ENCODE peak calls at places on chromosome 20, in eight cellular contexts. W is SHP77 treated with DMSO at 0.1 percent for 48 hours; C is astrocyte of the spinal cord; Z is AG08395; Q is AG20443; F is breast epithelium; N is GM12864; U is naive thymus-derived CD8-positive, alpha-beta T cell. O is an unnamed sample.

GRCh38 chr20:3358676-3359340 is 48.7 kb downstream of the DNAAF9 start:
- DNase-seq in F (no peak), Z (no peak), N (no peak), C (no peak), U (no peak), Q (no peak), W (no peak), O (no peak)

GRCh38 chr20:48827880-48828733 is at the start of gene PREX1:
- DNase-seq in C (peak; percentile 84), W (no peak), Q (peak; percentile 65), N (no peak), F (peak; percentile 41), U (peak; percentile 67), Z (peak; percentile 63), O (no peak)

GRCh38 chr20:47544240-47544639 is 42.6 kb downstream of the NCOA3 start:
- DNase-seq in W (no peak), Z (peak; percentile 30), Q (peak; percentile 30), C (peak; percentile 58), N (no peak), F (no peak), U (no peak), O (peak; percentile 36)

GRCh38 chr20:22368235-22368634 is 216.1 kb downstream of the FOXA2 start:
- DNase-seq in W (no peak), U (no peak), N (no peak), Z (no peak), Q (no peak), C (no peak), F (no peak), O (no peak)

GRCh38 chr20:34570859-34571306 is 12.4 kb downstream of the MAP1LC3A start:
- DNase-seq in W (no peak), Q (no peak), F (no peak), Z (peak; percentile 24), N (no peak), U (no peak), C (peak; percentile 46), O (no peak)

GRCh38 chr20:56916345-56916622 is 287.2 kb downstream of the TFAP2C start:
- DNase-seq in C (no peak), U (no peak), F (no peak), N (no peak), W (no peak), Z (no peak), Q (no peak), O (no peak)

GRCh38 chr20:24765316-24766142 is 183.5 kb upstream of the CST7 start:
- DNase-seq in F (no peak), Z (no peak), U (no peak), C (no peak), W (no peak), Q (no peak), N (no peak), O (no peak)

GRCh38 chr20:59903631-59904030 is 29.8 kb downstream of the SYCP2 start:
- DNase-seq in F (no peak), W (no peak), C (no peak), N (no peak), Q (no peak), U (no peak), Z (no peak), O (no peak)

GRCh38 chr20:58755062-58755697 is 62.6 kb downstream of the NPEPL1 start:
- DNase-seq in W (no peak), U (no peak), C (no peak), F (no peak), Z (no peak), N (no peak), Q (no peak), O (no peak)

GRCh38 chr20:23915844-23916243 is 36.3 kb upstream of the CST5 start:
- DNase-seq in C (no peak), U (no peak), W (no peak), F (no peak), Z (no peak), N (no peak), Q (no peak), O (no peak)

GRCh38 chr20:50632236-50632635 is 59.1 kb downstream of the RIPOR3 start:
- DNase-seq in F (no peak), C (no peak), Q (no peak), U (no peak), Z (no peak), N (no peak), W (no peak), O (no peak)

GRCh38 chr20:11012975-11013374 is 339.2 kb upstream of the JAG1 start:
- DNase-seq in F (no peak), Q (peak; percentile 18), W (no peak), U (no peak), C (peak; percentile 18), Z (no peak), N (no peak), O (no peak)

GRCh38 chr20:25076731-25077609 is 5.0 kb downstream of the VSX1 start:
- DNase-seq in N (no peak), C (no peak), Q (peak; percentile 58), W (peak; percentile 87), F (peak; percentile 68), U (no peak), Z (peak; percentile 46), O (no peak)

GRCh38 chr20:54340667-54341081 is 132.8 kb downstream of the PFDN4 start:
- DNase-seq in N (no peak), Q (peak; percentile 44), Z (peak; percentile 48), U (no peak), C (peak; percentile 90), W (no peak), F (no peak), O (no peak)

GRCh38 chr20:62356948-62357667 is 10.0 kb downstream of the LAMA5 start:
- DNase-seq in N (no peak), Q (peak; percentile 86), U (no peak), F (no peak), W (no peak), Z (peak; percentile 82), C (peak; percentile 79), O (no peak)

GRCh38 chr20:3887870-3888614 is 1.1 kb upstream of the PANK2 start:
- DNase-seq in U (no peak), N (no peak), Q (peak; percentile 63), F (no peak), Z (peak; percentile 59), C (no peak), W (no peak), O (no peak)

GRCh38 chr20:17624551-17625245 is 54.8 kb downstream of the DSTN start:
- DNase-seq in W (no peak), C (no peak), U (no peak), F (no peak), N (no peak), Z (no peak), Q (no peak), O (no peak)

GRCh38 chr20:8287328-8287727 is 155.3 kb downstream of the PLCB1 start:
- DNase-seq in U (no peak), W (no peak), C (no peak), Z (no peak), Q (no peak), F (no peak), N (no peak), O (no peak)

GRCh38 chr20:326645-327031 is 1.3 kb downstream of the SOX12 start:
- DNase-seq in F (peak; percentile 30), Z (no peak), W (no peak), Q (no peak), U (no peak), N (no peak), C (no peak), O (no peak)